ENCODE peak calls at places on chromosomes 12 and 14, in five cellular contexts. One of them, this sample, is unnamed. For H3K4me1, the result is how much of the 10 kb centered on the place peaks cover.

GRCh38 chr12:125860672-125861288 is 795.5 kb downstream of the AACS start:
- DNase-seq in MM.1S: no peak
- DNase-seq in fibroblast of lung: no peak
- DNase-seq in stomach: no peak
- DNase-seq in aorta: no peak
- DNase-seq in this sample: no peak

GRCh38 chr14:101072531-101072930 is 169.0 kb upstream of the RTL1 start:
- DNase-seq in MM.1S: no peak
- DNase-seq in fibroblast of lung: peak
- DNase-seq in stomach: peak
- DNase-seq in aorta: no peak
- DNase-seq in this sample: no peak

GRCh38 chr12:34403706-34404376 is 381.5 kb downstream of the ALG10 start:
- DNase-seq in MM.1S: no peak
- DNase-seq in fibroblast of lung: no peak
- DNase-seq in stomach: peak
- DNase-seq in aorta: peak
- DNase-seq in this sample: peak

GRCh38 chr12:130838284-130838950 is 633 bp downstream of the STX2 start:
- DNase-seq in MM.1S: no peak
- DNase-seq in fibroblast of lung: peak
- DNase-seq in stomach: peak
- DNase-seq in aorta: no peak
- DNase-seq in this sample: no peak

GRCh38 chr14:85471156-85471555 is 58.8 kb upstream of the FLRT2 start:
- DNase-seq in MM.1S: no peak
- DNase-seq in fibroblast of lung: peak
- DNase-seq in stomach: no peak
- DNase-seq in aorta: no peak
- DNase-seq in this sample: no peak

GRCh38 chr12:105723534-105723933 is 393.0 kb downstream of the C12orf75 start:
- DNase-seq in MM.1S: no peak
- DNase-seq in fibroblast of lung: no peak
- DNase-seq in stomach: no peak
- DNase-seq in aorta: no peak
- DNase-seq in this sample: no peak

GRCh38 chr12:11675952-11676505 is 26.6 kb downstream of the ETV6 start:
- DNase-seq in MM.1S: no peak
- DNase-seq in fibroblast of lung: no peak
- DNase-seq in stomach: no peak
- DNase-seq in aorta: no peak
- DNase-seq in this sample: no peak

GRCh38 chr12:50282581-50283229 is 615 bp downstream of the LIMA1 start:
- DNase-seq in MM.1S: no peak
- DNase-seq in fibroblast of lung: peak
- DNase-seq in stomach: no peak
- DNase-seq in aorta: no peak
- DNase-seq in this sample: no peak

GRCh38 chr12:122354958-122355641 is 67.4 kb downstream of the CLIP1 start:
- DNase-seq in MM.1S: no peak
- DNase-seq in fibroblast of lung: no peak
- DNase-seq in stomach: no peak
- DNase-seq in aorta: no peak
- DNase-seq in this sample: no peak

GRCh38 chr12:120849765-120850164 is 54.4 kb downstream of the SPPL3 start:
- DNase-seq in MM.1S: no peak
- DNase-seq in fibroblast of lung: peak
- DNase-seq in stomach: no peak
- DNase-seq in aorta: no peak
- DNase-seq in this sample: no peak

GRCh38 chr12:93325855-93326254 is 51.9 kb upstream of the NUDT4 start:
- DNase-seq in MM.1S: no peak
- DNase-seq in fibroblast of lung: peak
- DNase-seq in stomach: no peak
- DNase-seq in aorta: no peak
- DNase-seq in this sample: no peak

GRCh38 chr12:114671664-114672476 is 12.1 kb downstream of the TBX3 start:
- DNase-seq in MM.1S: no peak
- DNase-seq in fibroblast of lung: no peak
- DNase-seq in stomach: no peak
- DNase-seq in aorta: no peak
- DNase-seq in this sample: no peak

GRCh38 chr12:34394211-34395055 is 372.1 kb downstream of the ALG10 start:
- DNase-seq in MM.1S: no peak
- DNase-seq in fibroblast of lung: no peak
- DNase-seq in stomach: peak
- DNase-seq in aorta: peak
- DNase-seq in this sample: peak

GRCh38 chr12:94636462-94637085 is 13.8 kb downstream of the TMCC3 start:
- DNase-seq in MM.1S: no peak
- DNase-seq in fibroblast of lung: no peak
- DNase-seq in stomach: no peak
- DNase-seq in aorta: no peak
- DNase-seq in this sample: no peak

GRCh38 chr12:42557586-42558172 is 31.9 kb downstream of the PRICKLE1 start:
- DNase-seq in MM.1S: no peak
- DNase-seq in fibroblast of lung: no peak
- DNase-seq in stomach: no peak
- DNase-seq in aorta: no peak
- DNase-seq in this sample: no peak

GRCh38 chr12:6771091-6771495 is 1.2 kb upstream of the LAG3 start:
- DNase-seq in MM.1S: no peak
- DNase-seq in fibroblast of lung: no peak
- DNase-seq in stomach: no peak
- DNase-seq in aorta: peak
- DNase-seq in this sample: no peak

GRCh38 chr12:122934722-122935121 is 31.5 kb downstream of the ABCB9 start:
- DNase-seq in MM.1S: peak
- DNase-seq in fibroblast of lung: no peak
- DNase-seq in stomach: no peak
- DNase-seq in aorta: no peak
- DNase-seq in this sample: no peak

GRCh38 chr14:94569381-94570001 is 8.2 kb downstream of the SERPINA4 start:
- DNase-seq in MM.1S: no peak
- DNase-seq in fibroblast of lung: no peak
- DNase-seq in stomach: no peak
- DNase-seq in aorta: no peak
- DNase-seq in this sample: no peak

GRCh38 chr12:42625611-42626010 is 36.1 kb upstream of the PRICKLE1 start:
- DNase-seq in MM.1S: no peak
- DNase-seq in fibroblast of lung: peak
- DNase-seq in stomach: no peak
- DNase-seq in aorta: no peak
- DNase-seq in this sample: no peak

GRCh38 chr12:42760550-42760949 is 171.0 kb upstream of the PRICKLE1 start:
- DNase-seq in MM.1S: no peak
- DNase-seq in fibroblast of lung: no peak
- DNase-seq in stomach: no peak
- DNase-seq in aorta: no peak
- DNase-seq in this sample: no peak

GRCh38 chr14:37834275-37834674 is 238.8 kb downstream of the TTC6 start:
- DNase-seq in MM.1S: no peak
- DNase-seq in fibroblast of lung: no peak
- DNase-seq in stomach: no peak
- DNase-seq in aorta: no peak
- DNase-seq in this sample: no peak

GRCh38 chr14:38207830-38208815 is at the start of gene SSTR1:
- DNase-seq in MM.1S: no peak
- DNase-seq in fibroblast of lung: peak
- DNase-seq in stomach: peak
- DNase-seq in aorta: no peak
- DNase-seq in this sample: no peak

GRCh38 chr12:4287325-4288290 is 14.0 kb downstream of the CCND2 start:
- DNase-seq in MM.1S: no peak
- DNase-seq in fibroblast of lung: no peak
- DNase-seq in stomach: no peak
- DNase-seq in aorta: no peak
- DNase-seq in this sample: no peak

GRCh38 chr14:78335531-78335930 is 165.4 kb downstream of the NRXN3 start:
- DNase-seq in MM.1S: no peak
- DNase-seq in fibroblast of lung: no peak
- DNase-seq in stomach: no peak
- DNase-seq in aorta: no peak
- DNase-seq in this sample: no peak

GRCh38 chr12:10614056-10614370 is 604 bp upstream of the MAGOHB start:
- DNase-seq in MM.1S: no peak
- DNase-seq in fibroblast of lung: no peak
- DNase-seq in stomach: no peak
- DNase-seq in aorta: no peak
- DNase-seq in this sample: no peak

GRCh38 chr12:52501490-52501889 is 8.4 kb upstream of the KRT6A start:
- DNase-seq in MM.1S: no peak
- DNase-seq in fibroblast of lung: peak
- DNase-seq in stomach: no peak
- DNase-seq in aorta: no peak
- DNase-seq in this sample: no peak

GRCh38 chr12:51821423-51822260 is 26.9 kb downstream of the FIGNL2 start:
- DNase-seq in MM.1S: no peak
- DNase-seq in fibroblast of lung: no peak
- DNase-seq in stomach: no peak
- DNase-seq in aorta: no peak
- DNase-seq in this sample: peak

GRCh38 chr14:64812412-64812811 is 67.3 kb downstream of the SPTB start:
- DNase-seq in MM.1S: peak
- DNase-seq in fibroblast of lung: no peak
- DNase-seq in stomach: peak
- DNase-seq in aorta: no peak
- DNase-seq in this sample: no peak

GRCh38 chr12:80196419-80196818 is 97.1 kb downstream of the OTOGL start:
- DNase-seq in MM.1S: no peak
- DNase-seq in fibroblast of lung: no peak
- DNase-seq in stomach: no peak
- DNase-seq in aorta: no peak
- DNase-seq in this sample: no peak

GRCh38 chr12:106633451-106633823 is 50.6 kb downstream of the RFX4 start:
- DNase-seq in MM.1S: no peak
- DNase-seq in fibroblast of lung: peak
- DNase-seq in stomach: no peak
- DNase-seq in aorta: no peak
- DNase-seq in this sample: no peak

GRCh38 chr14:54718046-54718445 is 151.1 kb downstream of the SAMD4A start:
- DNase-seq in MM.1S: no peak
- DNase-seq in fibroblast of lung: peak
- DNase-seq in stomach: no peak
- DNase-seq in aorta: no peak
- DNase-seq in this sample: no peak

GRCh38 chr12:78376257-78376656 is 488.3 kb upstream of the SYT1 start:
- DNase-seq in MM.1S: no peak
- DNase-seq in fibroblast of lung: no peak
- DNase-seq in stomach: no peak
- DNase-seq in aorta: no peak
- DNase-seq in this sample: no peak

GRCh38 chr14:95316826-95317225 is 2.9 kb downstream of the CLMN start:
- DNase-seq in MM.1S: no peak
- DNase-seq in fibroblast of lung: no peak
- DNase-seq in stomach: no peak
- DNase-seq in aorta: no peak
- DNase-seq in this sample: no peak

GRCh38 chr12:104669851-104670337 is 213.1 kb downstream of the CHST11 start:
- DNase-seq in MM.1S: peak
- DNase-seq in fibroblast of lung: peak
- DNase-seq in stomach: peak
- DNase-seq in aorta: peak
- DNase-seq in this sample: peak
- H3K4me1 ChIP-seq in MM.1S: under half
- H3K4me1 ChIP-seq in fibroblast of lung: under half
- H3K4me1 ChIP-seq in stomach: half or more
- H3K4me1 ChIP-seq in aorta: under half
- H3K4me1 ChIP-seq in this sample: half or more

DNA sequence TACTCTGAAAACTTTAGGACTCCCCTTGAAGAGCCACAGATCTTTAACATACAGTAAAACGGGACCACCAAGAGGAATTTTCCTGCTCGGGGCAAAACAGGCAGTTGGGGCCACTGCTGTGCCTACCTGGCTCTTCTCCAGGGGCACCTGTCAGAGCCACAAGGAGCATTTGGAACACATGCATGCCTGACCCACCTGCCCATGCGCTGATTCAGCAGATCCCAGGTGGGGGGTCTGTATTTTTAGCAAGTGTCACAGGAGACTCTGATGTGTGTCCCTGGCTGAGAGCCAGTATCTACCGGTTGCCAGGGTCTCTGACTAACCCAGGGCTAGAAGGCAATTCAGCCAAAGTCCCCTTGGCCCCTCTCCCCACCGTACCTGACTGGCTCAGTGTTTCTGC is 6.5 kb downstream of the CTDSP2 start:
- DNase-seq in MM.1S: no peak
- DNase-seq in fibroblast of lung: no peak
- DNase-seq in stomach: no peak
- DNase-seq in aorta: no peak
- DNase-seq in this sample: no peak
- H3K4me1 ChIP-seq in MM.1S: half or more
- H3K4me1 ChIP-seq in fibroblast of lung: half or more
- H3K4me1 ChIP-seq in stomach: half or more
- H3K4me1 ChIP-seq in aorta: under half
- H3K4me1 ChIP-seq in this sample: half or more

DNA sequence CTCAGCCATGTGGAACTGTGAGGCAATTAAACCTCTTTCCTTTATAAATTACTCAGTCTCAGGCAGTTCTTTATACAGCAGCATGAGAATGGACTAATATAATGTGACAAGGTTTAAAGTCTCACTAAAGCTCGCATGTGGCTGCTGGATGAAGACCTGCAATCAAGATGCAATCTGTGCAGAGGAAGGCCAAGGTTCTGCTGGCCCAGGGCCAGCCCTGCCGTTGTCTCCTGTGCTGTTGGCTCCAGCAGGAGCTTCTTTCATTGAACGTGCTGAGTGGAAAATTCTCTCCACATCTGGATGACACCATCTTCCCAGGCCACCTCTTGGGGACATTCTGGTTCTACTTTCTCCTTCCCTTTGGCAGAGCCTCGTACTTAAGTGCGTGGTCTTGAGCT is 742.2 kb downstream of the VRK1 start:
- DNase-seq in MM.1S: no peak
- DNase-seq in fibroblast of lung: no peak
- DNase-seq in stomach: no peak
- DNase-seq in aorta: no peak
- DNase-seq in this sample: no peak
- H3K4me1 ChIP-seq in MM.1S: under half
- H3K4me1 ChIP-seq in fibroblast of lung: under half
- H3K4me1 ChIP-seq in stomach: under half
- H3K4me1 ChIP-seq in aorta: under half
- H3K4me1 ChIP-seq in this sample: under half

GRCh38 chr14:68510951-68511726 is 281.7 kb downstream of the ZFP36L1 start:
- DNase-seq in MM.1S: no peak
- DNase-seq in fibroblast of lung: peak
- DNase-seq in stomach: no peak
- DNase-seq in aorta: no peak
- DNase-seq in this sample: no peak
- H3K4me1 ChIP-seq in MM.1S: under half
- H3K4me1 ChIP-seq in fibroblast of lung: under half
- H3K4me1 ChIP-seq in stomach: half or more
- H3K4me1 ChIP-seq in aorta: under half
- H3K4me1 ChIP-seq in this sample: under half

DNA sequence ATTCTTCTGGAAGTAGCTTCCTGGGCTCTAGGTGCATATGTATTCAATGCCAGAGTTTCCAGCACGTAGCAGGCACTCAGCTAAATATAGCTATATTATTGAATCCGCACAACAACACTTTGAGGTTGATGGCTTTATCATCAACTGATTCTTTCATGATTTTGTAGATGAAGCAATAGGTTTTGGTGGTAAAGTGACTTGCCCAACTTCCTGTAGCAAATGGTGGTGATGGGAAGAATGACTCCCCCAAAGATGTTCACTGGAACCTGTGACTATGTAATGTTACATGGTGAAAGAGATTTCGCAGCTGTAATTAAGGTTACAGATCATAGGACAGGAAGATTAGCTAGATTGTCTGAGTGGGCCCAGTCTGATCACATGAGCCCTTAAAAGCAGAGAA is 3.2 kb downstream of the TDRD9 start:
- DNase-seq in MM.1S: no peak
- DNase-seq in fibroblast of lung: no peak
- DNase-seq in stomach: no peak
- DNase-seq in aorta: no peak
- DNase-seq in this sample: no peak
- H3K4me1 ChIP-seq in MM.1S: under half
- H3K4me1 ChIP-seq in fibroblast of lung: under half
- H3K4me1 ChIP-seq in stomach: under half
- H3K4me1 ChIP-seq in aorta: under half
- H3K4me1 ChIP-seq in this sample: under half

This sample was measured in left ventricle myocardium inferior.